ENCODE peak calls at places on chromosomes 3 and 15, in nine cellular contexts. G is GM12878, I is neural crest cell, L is Peyer's patch, T is GM20000, M is nephron progenitor cell, B is thyroid gland, C is adrenal gland, A is cardiac muscle cell. F is an unnamed sample.

GRCh38 chr15:56160966-56161365 is 82.7 kb downstream of the RFX7 start:
- DNase-seq in G (no peak), I (no peak), L (no peak), T (no peak), M (no peak), B (no peak), C (no peak), A (peak), F (no peak)

GRCh38 chr15:57332326-57332725 is 44.0 kb upstream of the CGNL1 start:
- DNase-seq in G (no peak), I (no peak), L (no peak), T (no peak), M (no peak), B (no peak), C (no peak), A (no peak), F (no peak)

GRCh38 chr3:142498397-142499180 is 50.8 kb upstream of the XRN1 start:
- DNase-seq in G (no peak), I (no peak), L (no peak), T (peak), M (no peak), B (no peak), C (no peak), A (peak), F (no peak)

GRCh38 chr3:107993771-107994170 is 97.1 kb downstream of the CD47 start:
- DNase-seq in G (no peak), I (no peak), L (no peak), T (no peak), M (no peak), B (no peak), C (no peak), A (peak), F (no peak)

GRCh38 chr3:15823092-15823491 is 25.3 kb upstream of the ANKRD28 start:
- DNase-seq in G (no peak), I (no peak), L (no peak), T (no peak), M (peak), B (no peak), C (no peak), A (no peak), F (no peak)

GRCh38 chr15:70505411-70505919 is 257.9 kb downstream of the UACA start:
- DNase-seq in G (no peak), I (no peak), L (no peak), T (no peak), M (no peak), B (no peak), C (peak), A (peak), F (peak)

GRCh38 chr15:61753018-61753710 is 307.1 kb downstream of the VPS13C start:
- DNase-seq in G (no peak), I (no peak), L (no peak), T (no peak), M (no peak), B (no peak), C (no peak), A (no peak), F (no peak)

GRCh38 chr3:41276191-41276590 is 76.9 kb downstream of the CTNNB1 start:
- DNase-seq in G (no peak), I (no peak), L (no peak), T (no peak), M (no peak), B (no peak), C (no peak), A (no peak), F (no peak)

GRCh38 chr15:41568350-41569017 is 9.5 kb downstream of the TYRO3 start:
- DNase-seq in G (no peak), I (peak), L (no peak), T (no peak), M (peak), B (no peak), C (peak), A (peak), F (no peak)

GRCh38 chr3:81419196-81419595 is 342.2 kb downstream of the GBE1 start:
- DNase-seq in G (no peak), I (no peak), L (no peak), T (peak), M (no peak), B (no peak), C (no peak), A (peak), F (peak)

GRCh38 chr3:172751188-172751571 is 654 bp downstream of the ECT2 start:
- DNase-seq in G (no peak), I (no peak), L (peak), T (no peak), M (no peak), B (no peak), C (no peak), A (peak), F (peak)

GRCh38 chr3:191499307-191500125 is 38.6 kb downstream of the PYDC2 start:
- DNase-seq in G (no peak), I (no peak), L (no peak), T (no peak), M (peak), B (peak), C (peak), A (peak), F (peak)

GRCh38 chr3:71478568-71478967 is 105.0 kb downstream of the FOXP1 start:
- DNase-seq in G (no peak), I (no peak), L (no peak), T (no peak), M (no peak), B (no peak), C (no peak), A (no peak), F (no peak)

GRCh38 chr3:144294659-144295538 is 323.3 kb downstream of the DIPK2A start:
- DNase-seq in G (peak), I (no peak), L (no peak), T (peak), M (no peak), B (no peak), C (no peak), A (no peak), F (no peak)

GRCh38 chr3:177810162-177810623 is 612.9 kb upstream of the TBL1XR1 start:
- DNase-seq in G (no peak), I (no peak), L (no peak), T (no peak), M (no peak), B (no peak), C (no peak), A (peak), F (peak)

GRCh38 chr3:12961007-12961725 is 112.1 kb downstream of the IQSEC1 start:
- DNase-seq in G (no peak), I (no peak), L (no peak), T (no peak), M (no peak), B (no peak), C (no peak), A (no peak), F (no peak)

GRCh38 chr3:52004158-52004787 is 8.6 kb upstream of the RPL29 start:
- DNase-seq in G (no peak), I (peak), L (no peak), T (no peak), M (peak), B (no peak), C (peak), A (peak), F (no peak)

DNA sequence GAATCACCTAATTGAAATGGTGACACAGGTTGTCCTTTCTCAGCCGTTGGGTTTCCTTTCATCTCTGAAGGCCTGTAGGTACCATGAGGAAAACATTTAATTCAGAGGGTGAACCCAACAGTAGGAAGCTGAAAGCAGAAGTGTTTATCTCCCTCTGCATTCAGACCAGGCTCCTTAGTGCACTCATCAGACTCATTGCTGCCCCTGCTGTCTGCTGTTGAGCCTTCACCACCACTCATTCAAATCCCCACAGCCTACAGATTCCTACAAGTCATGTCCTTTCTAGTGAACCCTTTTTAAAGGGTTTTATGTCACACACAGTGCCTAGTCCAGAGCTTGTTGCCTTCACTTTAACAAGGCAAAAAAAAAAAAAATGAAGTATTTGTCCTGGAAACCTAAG is 13.4 kb downstream of the WDR48 start:
- DNase-seq in G (no peak), I (no peak), L (no peak), T (peak), M (peak), B (peak), C (no peak), A (peak), F (peak)
- TF ChIP-seq CTCF in G (peak), I (peak), L (peak), T (peak), M (peak), B (no peak), C (peak), A (peak), F (peak)

GRCh38 chr15:98803228-98804056 is 155.1 kb downstream of the IGF1R start:
- DNase-seq in G (no peak), I (no peak), L (no peak), T (no peak), M (no peak), B (no peak), C (no peak), A (no peak), F (peak)

GRCh38 chr15:98806275-98806895 is 158.0 kb downstream of the IGF1R start:
- DNase-seq in G (no peak), I (no peak), L (no peak), T (no peak), M (no peak), B (no peak), C (no peak), A (no peak), F (no peak)

GRCh38 chr15:98807262-98807661 is 158.9 kb downstream of the IGF1R start:
- DNase-seq in G (no peak), I (no peak), L (no peak), T (no peak), M (no peak), B (no peak), C (no peak), A (peak), F (peak)

GRCh38 chr15:98804057-98804380 is 155.7 kb downstream of the IGF1R start:
- DNase-seq in G (no peak), I (no peak), L (no peak), T (no peak), M (no peak), B (no peak), C (no peak), A (no peak), F (no peak)

DNA sequence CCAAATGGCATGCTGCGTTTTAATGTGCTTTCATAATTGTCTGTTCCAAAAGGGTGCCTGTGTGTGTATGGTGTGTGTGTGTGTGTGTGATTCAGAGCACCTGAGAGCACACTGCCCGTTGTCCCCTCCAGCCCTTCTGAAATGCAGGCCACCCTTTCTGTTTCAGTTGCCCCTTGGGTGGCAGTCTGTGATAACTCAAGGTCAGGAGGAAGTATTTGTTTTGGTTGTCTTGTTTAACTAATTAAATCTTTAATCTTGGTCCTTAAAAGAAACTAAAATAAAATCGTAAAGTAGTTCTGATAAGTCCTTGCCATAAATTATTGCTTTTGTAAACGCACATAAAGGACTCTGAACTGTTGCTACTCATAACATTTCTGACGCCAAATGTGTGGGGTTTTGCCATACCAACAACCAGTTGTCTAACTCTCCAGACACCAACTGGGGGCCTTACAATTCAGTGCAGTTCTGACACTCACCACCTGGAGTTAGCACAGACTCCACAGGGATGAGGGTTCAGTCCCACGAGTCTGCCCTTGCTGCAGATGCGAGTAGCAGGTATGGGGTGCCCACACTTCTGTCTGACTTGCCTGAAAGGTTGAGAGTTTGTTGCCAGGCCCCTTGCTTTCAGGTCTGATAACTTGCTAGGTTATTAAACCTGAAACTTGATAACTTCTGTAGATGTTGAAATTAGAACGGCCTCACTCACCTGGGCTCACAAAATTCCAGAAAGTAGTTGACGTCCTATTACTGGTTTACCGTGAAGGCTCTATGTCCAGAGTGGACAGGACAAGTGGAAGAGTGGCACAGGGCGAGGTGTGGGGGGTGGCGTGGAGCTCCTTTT is 157.3 kb downstream of the IGF1R start:
- DNase-seq in G (no peak), I (no peak), L (no peak), T (no peak), M (no peak), B (no peak), C (no peak), A (no peak), F (no peak)
- TF ChIP-seq CTCF in G (no peak), I (peak), L (peak), T (no peak), M (peak), B (no peak), C (peak), A (peak), F (no peak)

GRCh38 chr15:65620833-65621232 is 905 bp upstream of the SLC24A1 start:
- DNase-seq in G (no peak), I (no peak), L (no peak), T (no peak), M (no peak), B (no peak), C (no peak), A (no peak), F (no peak)
- TF ChIP-seq CTCF in G (peak), I (no peak), L (no peak), T (no peak), M (no peak), B (no peak), C (no peak), A (no peak), F (no peak)

DNA sequence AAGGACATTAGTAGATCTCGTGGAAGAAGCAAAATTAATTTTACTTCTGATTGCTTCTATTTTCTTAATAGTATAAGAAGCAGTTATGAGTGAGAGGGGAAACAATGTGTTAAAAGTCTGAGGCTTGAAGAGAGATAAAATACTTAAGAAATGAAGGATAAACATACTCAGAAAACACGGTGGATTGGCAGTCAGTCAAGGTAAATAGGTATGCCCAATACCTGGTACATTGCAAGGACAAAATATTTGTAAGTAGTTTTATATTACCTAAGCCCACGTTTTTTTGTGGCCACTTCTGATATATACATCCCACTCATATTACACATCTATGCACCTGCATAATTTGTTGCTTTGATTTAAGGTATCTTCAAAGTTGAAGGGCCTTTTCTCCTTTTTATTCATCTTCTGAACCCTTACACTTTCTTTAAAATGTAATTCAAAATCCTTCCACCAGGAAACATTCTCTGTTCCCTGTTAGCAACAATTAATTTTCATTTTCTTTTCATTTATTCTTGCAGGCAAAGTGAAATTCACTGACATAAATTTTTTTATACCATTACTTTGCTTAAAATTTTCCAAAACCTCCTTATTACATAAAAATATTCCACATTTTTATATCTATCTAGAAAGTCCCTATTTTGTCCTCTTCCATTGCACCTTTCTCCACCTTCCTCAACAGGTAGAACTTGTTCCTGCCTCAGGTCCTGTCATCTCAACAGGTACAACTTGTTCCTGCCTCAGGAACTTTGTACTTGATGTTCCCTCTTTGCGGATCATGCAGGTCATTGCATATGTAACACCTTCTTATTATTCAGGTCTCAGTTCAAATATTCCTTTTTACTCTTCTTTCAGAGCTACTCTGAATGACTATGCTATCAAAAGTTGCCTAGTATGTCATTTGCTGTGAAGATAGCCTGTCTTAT is 755.7 kb upstream of the ALCAM start:
- DNase-seq in G (no peak), I (no peak), L (no peak), T (no peak), M (no peak), B (no peak), C (no peak), A (no peak), F (no peak)
- TF ChIP-seq CTCF in G (no peak), I (peak), L (no peak), T (no peak), M (no peak), B (no peak), C (no peak), A (peak), F (no peak)